ENCODE peak calls at places on chromosomes 11 and 22, in six cellular contexts. A, T, M, Y, Q and V are unnamed samples.

GRCh38 chr22:22030493-22031182 is 48.1 kb upstream of the TOP3B start:
- DNase-seq in T (no peak), M (peak; percentile 70), Y (peak; percentile 7), A (peak; percentile 50), Q (no peak), V (no peak)

GRCh38 chr22:29477919-29478318 is 2.1 kb upstream of the NEFH start:
- DNase-seq in Q (no peak), T (no peak), A (no peak), M (no peak), Y (no peak), V (no peak)

GRCh38 chr11:724733-725386 is 18.8 kb downstream of the EPS8L2 start:
- DNase-seq in T (no peak), Y (no peak), M (no peak), Q (no peak), A (no peak), V (no peak)

GRCh38 chr22:36026741-36027140 is 1.9 kb downstream of the RBFOX2 start:
- DNase-seq in A (peak; percentile 60), Y (peak; percentile 71), M (no peak), T (no peak), Q (no peak), V (no peak)

GRCh38 chr11:45158210-45158644 is 11.8 kb downstream of the PRDM11 start:
- DNase-seq in T (no peak), A (no peak), M (no peak), Q (no peak), Y (peak; percentile 49), V (no peak)

GRCh38 chr11:1458340-1459218 is 28.0 kb downstream of the MOB2 start:
- DNase-seq in A (peak; percentile 2), M (peak; percentile 70), Y (peak; percentile 10), Q (no peak), T (no peak), V (peak; percentile 35)

GRCh38 chr11:75369846-75370245 is 18.4 kb upstream of the ARRB1 start:
- DNase-seq in T (no peak), M (no peak), Y (no peak), Q (no peak), A (no peak), V (no peak)

GRCh38 chr11:22703040-22703439 is 36.6 kb downstream of the GAS2 start:
- DNase-seq in A (peak; percentile 77), Y (peak; percentile 79), T (no peak), Q (peak; percentile 82), M (no peak), V (no peak)

GRCh38 chr11:120564573-120565301 is 53.2 kb downstream of the GRIK4 start:
- DNase-seq in Q (peak; percentile 55), Y (peak; percentile 88), T (no peak), A (peak; percentile 75), M (peak; percentile 47), V (peak; percentile 48)

GRCh38 chr22:38456272-38456837 is 1.4 kb upstream of the KCNJ4 start:
- DNase-seq in M (no peak), T (no peak), Y (no peak), A (no peak), Q (no peak), V (no peak)

GRCh38 chr11:117950320-117950719 is 21.1 kb upstream of the TMPRSS13 start:
- DNase-seq in T (peak; percentile 22), Q (peak; percentile 73), Y (no peak), M (no peak), A (no peak), V (no peak)

GRCh38 chr11:86497310-86497709 is 122.6 kb downstream of the CCDC81 start:
- DNase-seq in Q (peak; percentile 73), M (no peak), A (peak; percentile 67), Y (no peak), T (no peak), V (no peak)

GRCh38 chr11:19281041-19281440 is 40.3 kb upstream of the E2F8 start:
- DNase-seq in M (no peak), A (no peak), T (no peak), Q (no peak), Y (peak; percentile 18), V (no peak)

GRCh38 chr22:30830907-30831306 is 136.2 kb downstream of the OSBP2 start:
- DNase-seq in Y (no peak), A (peak; percentile 97), M (no peak), Q (peak; percentile 77), T (no peak), V (no peak)

GRCh38 chr11:94727766-94728165 is 40.4 kb upstream of the AMOTL1 start:
- DNase-seq in Q (peak; percentile 24), M (no peak), T (no peak), A (no peak), Y (no peak), V (no peak)

GRCh38 chr11:102560555-102561011 is 30.0 kb upstream of the MMP7 start:
- DNase-seq in A (peak; percentile 52), Y (peak; percentile 69), M (no peak), Q (no peak), T (no peak), V (no peak)

GRCh38 chr11:27118371-27118770 is 77.8 kb downstream of the BBOX1 start:
- DNase-seq in Y (no peak), A (peak; percentile 6), M (no peak), Q (no peak), T (no peak), V (no peak)

GRCh38 chr11:106077609-106078517 is at the start of gene AASDHPPT:
- DNase-seq in Q (no peak), T (no peak), A (peak; percentile 29), M (no peak), Y (no peak), V (no peak)

GRCh38 chr22:26259510-26259909 is 90.2 kb downstream of the SEZ6L start:
- DNase-seq in A (peak; percentile 8), Y (no peak), M (peak; percentile 70), Q (peak; percentile 63), T (peak; percentile 73), V (peak; percentile 59)

GRCh38 chr11:19432370-19433163 is 191.8 kb upstream of the E2F8 start:
- DNase-seq in Q (no peak), T (peak; percentile 54), A (peak; percentile 94), M (no peak), Y (peak; percentile 92), V (no peak)

GRCh38 chr22:37370306-37370979 is 56.8 kb downstream of the ELFN2 start:
- DNase-seq in A (no peak), M (no peak), Y (no peak), Q (peak; percentile 6), T (no peak), V (no peak)

GRCh38 chr11:67284811-67285540 is 4.1 kb upstream of the ANKRD13D start:
- DNase-seq in T (no peak), M (no peak), A (no peak), Y (no peak), Q (no peak), V (no peak)

GRCh38 chr11:117809236-117810055 is 12.4 kb upstream of the DSCAML1 start:
- DNase-seq in A (peak; percentile 8), Q (peak; percentile 68), M (peak; percentile 81), T (peak; percentile 73), Y (peak; percentile 57), V (peak; percentile 56)

GRCh38 chr11:69431136-69431535 is 50.3 kb upstream of the LINC01488 start:
- DNase-seq in M (no peak), T (no peak), A (no peak), Y (no peak), Q (no peak), V (no peak)

GRCh38 chr22:26975865-26976264 is 318.5 kb downstream of the MIAT start:
- DNase-seq in Y (no peak), M (no peak), T (no peak), A (no peak), Q (peak; percentile 7), V (no peak)

GRCh38 chr22:36385491-36386350 is 2.0 kb downstream of the MYH9 start:
- DNase-seq in Y (peak; percentile 70), A (no peak), M (no peak), Q (peak; percentile 72), T (no peak), V (no peak)

GRCh38 chr22:42368379-42369249 is 63.6 kb downstream of the NFAM1 start:
- DNase-seq in M (peak; percentile 85), A (no peak), T (peak; percentile 88), Y (no peak), Q (peak; percentile 5), V (no peak)

DNA sequence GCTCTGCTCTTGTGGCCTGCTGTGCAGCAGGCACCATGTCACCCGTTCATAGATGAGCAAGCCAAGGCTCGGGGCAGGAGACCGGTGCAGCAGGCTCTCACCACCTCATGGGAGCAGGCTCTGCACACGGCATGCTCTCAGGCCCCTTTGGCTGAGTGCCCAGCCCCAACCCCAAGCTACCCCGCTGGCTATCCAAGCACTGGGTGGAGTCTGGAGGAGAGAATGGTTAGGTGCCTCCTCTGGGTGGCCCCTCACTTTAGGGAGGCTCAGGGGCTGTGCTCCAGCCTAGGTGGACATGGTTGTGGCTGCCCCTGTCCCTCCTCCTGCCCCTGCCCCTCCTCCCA is 199.9 kb downstream of the IGLL1 start:
- DNase-seq in A (no peak), T (no peak), Q (no peak), Y (no peak), M (no peak), V (no peak)
- H4K91ac ChIP-seq in A (no peak overlapping the region), T (no peak overlapping the region), Q (no peak overlapping the region), Y (no peak overlapping the region), M (no peak overlapping the region), V (no peak overlapping the region)

GRCh38 chr11:36340909-36341308 is 44.8 kb downstream of the PRR5L start:
- DNase-seq in T (no peak), A (no peak), Y (no peak), M (no peak), Q (no peak), V (no peak)
- H4K91ac ChIP-seq in T (no peak overlapping the region), A (no peak overlapping the region), Y (no peak overlapping the region), M (no peak overlapping the region), Q (peak overlapping the region; percentile 26), V (no peak overlapping the region)

GRCh38 chr22:19871845-19872778 is 17.4 kb upstream of the GNB1L start:
- DNase-seq in T (peak; percentile 45), A (no peak), Q (no peak), Y (no peak), M (no peak), V (no peak)
- H4K91ac ChIP-seq in T (no peak overlapping the region), A (no peak overlapping the region), Q (no peak overlapping the region), Y (no peak overlapping the region), M (no peak overlapping the region), V (no peak overlapping the region)

GRCh38 chr11:2714871-2715270 is 15.1 kb upstream of the KCNQ1OT1 start:
- DNase-seq in M (no peak), A (no peak), Q (no peak), T (no peak), Y (no peak), V (no peak)

GRCh38 chr11:2711161-2711560 is 11.4 kb upstream of the KCNQ1OT1 start:
- DNase-seq in Q (no peak), T (no peak), Y (no peak), M (no peak), A (no peak), V (no peak)

GRCh38 chr11:2714463-2714800 is 14.6 kb upstream of the KCNQ1OT1 start:
- DNase-seq in Q (no peak), A (no peak), T (no peak), Y (no peak), M (no peak), V (no peak)

GRCh38 chr11:2713721-2714462 is 14.1 kb upstream of the KCNQ1OT1 start:
- DNase-seq in T (no peak), Y (no peak), M (no peak), A (no peak), Q (no peak), V (no peak)

DNA sequence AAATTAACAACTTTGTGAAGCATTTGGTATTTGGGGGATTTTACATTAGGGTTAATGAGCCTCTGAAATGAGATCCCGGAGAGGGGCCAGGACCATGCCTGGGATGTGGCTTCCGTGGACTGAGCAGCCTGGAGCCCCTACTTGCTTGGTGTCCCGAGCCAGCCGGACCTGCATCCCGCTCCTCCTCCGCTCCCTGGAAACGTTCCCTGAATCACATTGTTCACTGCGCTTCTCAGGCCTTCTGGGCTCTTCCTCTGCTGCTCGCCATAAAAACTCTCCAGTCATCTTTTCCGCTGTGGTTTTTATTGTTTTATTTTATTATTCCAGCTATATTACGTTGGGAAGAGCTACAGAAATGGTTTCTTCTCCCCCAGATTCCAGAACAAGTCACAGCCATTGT is 13.3 kb upstream of the KCNQ1OT1 start:
- DNase-seq in M (no peak), T (no peak), A (no peak), Q (no peak), Y (no peak), V (no peak)
- H4K91ac ChIP-seq in M (no peak overlapping the region), T (no peak overlapping the region), A (no peak overlapping the region), Q (no peak overlapping the region), Y (no peak overlapping the region), V (no peak overlapping the region)